ENCODE peak calls at places on chromosomes 7 and 10, in four cellular contexts. I, J, E and G are unnamed samples.
A peak's percentile ranks its signal among the peaks of the same experiment; 100 is the strongest.

GRCh38 chr10:92590623-92591549 is 2.0 kb upstream of the KIF11 start:
- DNase-seq in I (peak; percentile 49), J (peak; percentile 75), E (peak; percentile 49), G (peak; percentile 91)

GRCh38 chr10:119445311-119445934 is 97.1 kb downstream of the RGS10 start:
- DNase-seq in I (peak; percentile 77), J (peak; percentile 70), E (peak; percentile 95), G (peak; percentile 87)

GRCh38 chr7:36999851-37000480 is 275.7 kb upstream of the AOAH start:
- DNase-seq in I (no peak), J (no peak), E (no peak), G (no peak)

GRCh38 chr7:8176370-8177081 is 85.4 kb downstream of the ICA1 start:
- DNase-seq in I (no peak), J (no peak), E (no peak), G (peak; percentile 67)

GRCh38 chr10:69416695-69417094 is at the start of gene TACR2:
- DNase-seq in I (no peak), J (no peak), E (no peak), G (no peak)

GRCh38 chr10:101843032-101843991 is at the start of gene KCNIP2:
- DNase-seq in I (peak; percentile 52), J (no peak), E (peak; percentile 90), G (peak; percentile 73)

GRCh38 chr10:54577682-54578081 is 223.3 kb downstream of the PCDH15 start:
- DNase-seq in I (no peak), J (no peak), E (no peak), G (no peak)

GRCh38 chr10:97498841-97499560 is at the start of gene UBTD1:
- DNase-seq in I (peak; percentile 27), J (no peak), E (peak; percentile 88), G (peak; percentile 79)

GRCh38 chr10:97169911-97170693 is 15.7 kb downstream of the SLIT1 start:
- DNase-seq in I (peak; percentile 22), J (no peak), E (no peak), G (no peak)

GRCh38 chr7:69654381-69654780 is 56.1 kb downstream of the AUTS2 start:
- DNase-seq in I (no peak), J (no peak), E (no peak), G (peak; percentile 89)

GRCh38 chr10:77405771-77406241 is 231.8 kb downstream of the KCNMA1 start:
- DNase-seq in I (peak; percentile 89), J (peak; percentile 53), E (peak; percentile 77), G (peak; percentile 80)

GRCh38 chr10:122544493-122544892 is 16.1 kb upstream of the DMBT1 start:
- DNase-seq in I (no peak), J (no peak), E (no peak), G (peak; percentile 85)

GRCh38 chr10:42969909-42970308 is 107.0 kb upstream of the RET start:
- DNase-seq in I (no peak), J (no peak), E (no peak), G (no peak)

GRCh38 chr7:144481863-144482262 is 78.4 kb upstream of the NOBOX start:
- DNase-seq in I (no peak), J (no peak), E (no peak), G (no peak)

GRCh38 chr10:132497083-132497680 is 40.4 kb upstream of the INPP5A start:
- DNase-seq in I (no peak), J (no peak), E (no peak), G (peak; percentile 95)

GRCh38 chr10:98321203-98321780 is 53.3 kb upstream of the LOXL4 start:
- DNase-seq in I (no peak), J (no peak), E (peak; percentile 51), G (peak; percentile 80)

GRCh38 chr10:287814-288213 is 152.6 kb downstream of the ZMYND11 start:
- DNase-seq in I (peak; percentile 45), J (peak; percentile 53), E (peak; percentile 71), G (no peak)

GRCh38 chr10:80163741-80164341 is 31.3 kb downstream of the PLAC9 start:
- DNase-seq in I (no peak), J (no peak), E (no peak), G (no peak)

GRCh38 chr7:38034062-38034907 is 113.8 kb downstream of the EPDR1 start:
- DNase-seq in I (no peak), J (no peak), E (no peak), G (no peak)

GRCh38 chr7:41891967-41892755 is 189.3 kb upstream of the INHBA start:
- DNase-seq in I (no peak), J (no peak), E (peak; percentile 54), G (peak; percentile 84)

GRCh38 chr7:111640416-111640815 is 78.1 kb upstream of the IMMP2L start:
- DNase-seq in I (no peak), J (no peak), E (no peak), G (no peak)
- H3K4me3 ChIP-seq in I (no peak overlapping the region), J (no peak overlapping the region), E (no peak overlapping the region), G (no peak overlapping the region)

GRCh38 chr7:52273685-52274610 is 761.5 kb upstream of the POM121L12 start:
- DNase-seq in I (no peak), J (no peak), E (peak; percentile 62), G (no peak)
- TF ChIP-seq MAX in I (no peak), J (no peak), E (no peak), G (no peak)

GRCh38 chr10:18345308-18345707 is 205.1 kb downstream of the CACNB2 start:
- DNase-seq in I (no peak), J (no peak), E (no peak), G (no peak)

GRCh38 chr10:18340496-18341051 is 200.3 kb downstream of the CACNB2 start:
- DNase-seq in I (no peak), J (no peak), E (no peak), G (no peak)

GRCh38 chr10:18343573-18343972 is 203.3 kb downstream of the CACNB2 start:
- DNase-seq in I (no peak), J (no peak), E (no peak), G (no peak)

DNA sequence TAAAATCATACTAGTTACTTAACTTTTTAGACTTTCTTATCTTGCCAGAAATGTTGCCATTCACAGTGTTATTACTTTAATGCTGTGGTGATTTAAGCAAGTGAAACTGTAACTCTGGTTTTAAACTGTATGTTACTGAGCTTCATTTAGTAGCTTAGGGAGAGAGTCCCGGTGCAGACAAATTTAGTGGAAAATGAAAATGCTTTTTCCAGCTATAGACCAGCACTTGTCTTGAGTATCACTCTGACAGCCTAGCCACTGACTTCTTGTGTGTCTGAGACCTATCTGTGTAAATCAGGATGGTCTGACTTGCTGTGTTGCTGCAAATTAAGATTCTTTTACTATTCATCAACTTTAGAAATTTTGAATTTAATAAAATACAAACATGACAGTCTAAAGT is 200.8 kb downstream of the CACNB2 start:
- DNase-seq in I (no peak), J (no peak), E (no peak), G (no peak)
- H3K4me3 ChIP-seq in I (no peak overlapping the region), J (no peak overlapping the region), E (no peak overlapping the region), G (no peak overlapping the region)

GRCh38 chr7:56033671-56034432 is 17.4 kb downstream of the PSPH start:
- DNase-seq in I (peak; percentile 75), J (peak; percentile 37), E (peak; percentile 91), G (peak; percentile 99)
- TF ChIP-seq MAX in I (peak; percentile 32), J (peak; percentile 42), E (no peak), G (peak; percentile 24)

GRCh38 chr7:108246227-108246837 is 116.2 kb upstream of the LAMB4 start:
- DNase-seq in I (peak; percentile 71), J (peak; percentile 61), E (no peak), G (peak; percentile 53)
- H3K4me3 ChIP-seq in I (no peak overlapping the region), J (peak overlapping the region; percentile 12), E (no peak overlapping the region), G (no peak overlapping the region)

GRCh38 chr10:5616046-5616445 is 50.3 kb downstream of the ASB13 start:
- DNase-seq in I (no peak), J (no peak), E (no peak), G (no peak)
- TF ChIP-seq MAX in I (no peak), J (no peak), E (no peak), G (no peak)

DNA sequence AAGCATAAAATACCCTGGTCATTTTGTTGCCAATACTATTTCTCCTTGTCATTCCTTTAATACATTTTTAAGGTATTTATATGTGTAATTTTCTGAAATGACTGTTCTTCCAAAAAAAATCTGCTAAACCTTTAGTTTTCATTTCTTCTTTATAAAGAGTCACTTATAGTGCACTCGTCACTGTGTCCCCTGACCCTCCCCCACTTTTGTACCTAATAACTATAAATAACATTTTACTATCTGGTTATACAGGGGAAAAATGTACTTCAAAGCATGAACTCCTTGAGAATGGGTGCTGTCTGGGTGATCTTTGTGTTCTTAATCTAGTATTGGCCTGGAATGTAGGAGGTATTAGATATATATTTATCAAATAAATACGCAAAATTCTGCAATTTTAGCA is 31.1 kb downstream of the RTKN2 start:
- DNase-seq in I (no peak), J (no peak), E (no peak), G (no peak)
- H3K4me3 ChIP-seq in I (no peak overlapping the region), J (no peak overlapping the region), E (no peak overlapping the region), G (no peak overlapping the region)

GRCh38 chr10:86327954-86328705 is 38.5 kb downstream of the GRID1 start:
- DNase-seq in I (no peak), J (no peak), E (no peak), G (no peak)
- TF ChIP-seq MAX in I (no peak), J (no peak), E (no peak), G (no peak)

DNA sequence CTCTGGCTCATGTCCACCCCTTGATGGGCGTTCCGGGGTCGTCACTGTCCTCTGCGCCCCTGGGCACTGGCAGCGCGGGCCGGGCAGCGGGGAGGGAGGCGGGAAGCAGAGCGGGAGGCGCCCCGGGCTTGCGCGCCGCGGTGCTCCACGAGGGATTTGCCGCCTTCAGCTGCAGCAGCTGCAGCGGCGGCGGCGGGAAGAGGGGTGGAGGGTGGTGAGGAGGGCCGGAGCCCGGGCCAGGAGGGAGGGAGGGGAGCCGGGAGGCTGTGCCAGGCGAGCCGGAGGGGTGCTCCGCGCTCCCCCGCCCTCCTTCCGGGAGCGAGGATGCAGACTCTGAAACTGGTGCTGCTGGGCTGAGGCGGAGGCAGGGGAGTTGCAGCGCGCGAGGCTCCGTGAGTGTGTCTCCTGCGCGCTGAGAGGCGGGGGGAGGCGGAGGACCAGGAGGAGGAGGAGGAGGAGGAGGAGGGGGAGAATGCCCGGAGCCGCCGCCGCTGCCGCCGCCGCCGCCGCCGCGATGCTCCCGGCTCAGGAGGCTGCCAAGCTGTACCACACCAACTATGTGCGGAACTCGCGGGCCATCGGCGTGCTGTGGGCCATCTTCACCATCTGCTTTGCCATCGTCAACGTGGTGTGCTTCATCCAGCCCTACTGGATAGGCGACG is at the start of gene LHFPL3:
- DNase-seq in I (no peak), J (no peak), E (peak; percentile 71), G (no peak)
- H3K4me3 ChIP-seq in I (no peak within 1 kb of the TSS), J (no peak within 1 kb of the TSS), E (peak within 1 kb of the TSS; percentile 55), G (no peak within 1 kb of the TSS)

DNA sequence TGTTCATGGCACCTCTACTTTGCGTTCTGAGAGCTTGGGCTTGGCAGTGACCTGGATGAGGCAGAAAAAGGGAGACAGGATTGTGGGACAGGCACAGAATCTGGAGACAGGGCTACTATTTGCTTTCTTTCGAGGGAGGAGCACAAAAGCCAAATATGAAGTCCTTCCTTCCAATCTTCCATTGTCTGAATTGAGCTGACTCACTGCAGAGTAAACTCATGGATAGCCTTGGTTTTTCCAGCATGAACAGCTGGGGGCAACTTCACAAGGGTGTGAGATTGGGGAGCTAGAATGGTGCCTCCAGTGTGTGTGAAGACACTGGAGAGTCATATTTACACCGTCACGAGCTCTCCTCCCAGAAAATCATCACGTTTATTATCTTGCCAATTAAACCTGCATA is 55.6 kb upstream of the NRP1 start:
- DNase-seq in I (peak; percentile 8), J (no peak), E (no peak), G (no peak)
- TF ChIP-seq MAX in I (no peak), J (no peak), E (no peak), G (no peak)